ENCODE peak calls at places on chromosomes 12 and 14, in four cellular contexts. One of them, this sample, is unnamed.

GRCh38 chr14:77752799-77753516 is 8.0 kb downstream of the SNW1 start:
- DNase-seq in GM06990: no peak
- DNase-seq in AG04450: no peak
- DNase-seq in astrocyte: peak; percentile 77
- DNase-seq in this sample: no peak

GRCh38 chr12:108495054-108495453 is 20.0 kb upstream of the FICD start:
- DNase-seq in GM06990: no peak
- DNase-seq in AG04450: no peak
- DNase-seq in astrocyte: no peak
- DNase-seq in this sample: no peak

GRCh38 chr14:93953739-93954515 is 22.4 kb downstream of the ASB2 start:
- DNase-seq in GM06990: no peak
- DNase-seq in AG04450: no peak
- DNase-seq in astrocyte: no peak
- DNase-seq in this sample: no peak

GRCh38 chr14:92760524-92760805 is 12.0 kb upstream of the LGMN start:
- DNase-seq in GM06990: no peak
- DNase-seq in AG04450: no peak
- DNase-seq in astrocyte: peak; percentile 18
- DNase-seq in this sample: no peak

GRCh38 chr12:10001141-10001778 is 2.3 kb upstream of the CLEC1B start:
- DNase-seq in GM06990: no peak
- DNase-seq in AG04450: no peak
- DNase-seq in astrocyte: no peak
- DNase-seq in this sample: no peak

GRCh38 chr12:130253866-130254265 is 83.8 kb upstream of the PIWIL1 start:
- DNase-seq in GM06990: no peak
- DNase-seq in AG04450: no peak
- DNase-seq in astrocyte: no peak
- DNase-seq in this sample: no peak

GRCh38 chr14:50529288-50530179 is 2.8 kb downstream of the MAP4K5 start:
- DNase-seq in GM06990: no peak
- DNase-seq in AG04450: no peak
- DNase-seq in astrocyte: peak; percentile 44
- DNase-seq in this sample: no peak

GRCh38 chr14:92578511-92578910 is 64.9 kb downstream of the RIN3 start:
- DNase-seq in GM06990: no peak
- DNase-seq in AG04450: no peak
- DNase-seq in astrocyte: peak; percentile 61
- DNase-seq in this sample: no peak

GRCh38 chr12:19440019-19440858 is 947 bp downstream of the AEBP2 start:
- DNase-seq in GM06990: peak; percentile 80
- DNase-seq in AG04450: no peak
- DNase-seq in astrocyte: peak; percentile 27
- DNase-seq in this sample: no peak

DNA sequence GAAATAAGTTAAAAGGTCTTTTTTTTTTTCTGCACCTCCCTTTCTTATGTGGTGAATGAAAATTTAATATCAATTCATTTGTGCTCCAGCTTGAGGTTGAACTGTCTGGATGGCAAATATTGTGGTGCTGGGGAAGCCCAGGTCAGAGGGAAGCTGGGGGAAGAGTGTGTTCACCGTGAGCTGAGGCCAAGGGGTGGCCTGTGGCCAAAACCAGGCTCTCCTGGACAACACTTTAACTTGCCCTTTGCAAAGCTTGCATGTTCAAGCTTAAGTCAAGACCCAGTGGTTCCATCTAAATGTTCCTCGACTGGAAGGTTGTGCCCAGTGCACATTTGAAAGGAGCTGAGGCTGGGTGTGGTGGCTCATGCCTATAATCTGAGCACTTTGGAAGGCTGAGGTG is 28.8 kb downstream of the DRAM1 start:
- DNase-seq in GM06990: no peak
- DNase-seq in AG04450: no peak
- DNase-seq in astrocyte: no peak
- DNase-seq in this sample: no peak
- TF ChIP-seq CTCF in GM06990: no peak
- TF ChIP-seq CTCF in AG04450: no peak
- TF ChIP-seq CTCF in astrocyte: no peak
- TF ChIP-seq CTCF in this sample: no peak

GRCh38 chr14:60648169-60648933 is 926 bp downstream of the SIX1 start:
- DNase-seq in GM06990: peak; percentile 38
- DNase-seq in AG04450: no peak
- DNase-seq in astrocyte: no peak
- DNase-seq in this sample: no peak

GRCh38 chr14:60647081-60647836 is 2.0 kb downstream of the SIX1 start:
- DNase-seq in GM06990: no peak
- DNase-seq in AG04450: no peak
- DNase-seq in astrocyte: no peak
- DNase-seq in this sample: no peak

GRCh38 chr14:60645191-60645590 is 4.1 kb downstream of the SIX1 start:
- DNase-seq in GM06990: no peak
- DNase-seq in AG04450: no peak
- DNase-seq in astrocyte: no peak
- DNase-seq in this sample: no peak

GRCh38 chr14:60647837-60648168 is 1.5 kb downstream of the SIX1 start:
- DNase-seq in GM06990: no peak
- DNase-seq in AG04450: no peak
- DNase-seq in astrocyte: no peak
- DNase-seq in this sample: no peak

GRCh38 chr14:60646202-60646886 is 2.9 kb downstream of the SIX1 start:
- DNase-seq in GM06990: no peak
- DNase-seq in AG04450: no peak
- DNase-seq in astrocyte: no peak
- DNase-seq in this sample: no peak
- H3K27me3 ChIP-seq in GM06990: peaks cover 2% of the 10 kb centered on the region
- H3K27me3 ChIP-seq in AG04450: no peaks in the 10 kb centered on the region
- H3K27me3 ChIP-seq in astrocyte: peaks cover 82% of the 10 kb centered on the region
- H3K27me3 ChIP-seq in this sample: no peaks in the 10 kb centered on the region

GRCh38 chr14:105447651-105448640 is 26.7 kb upstream of the CRIP2 start:
- DNase-seq in GM06990: no peak
- DNase-seq in AG04450: no peak
- DNase-seq in astrocyte: no peak
- DNase-seq in this sample: no peak
- TF ChIP-seq CTCF in GM06990: no peak
- TF ChIP-seq CTCF in AG04450: no peak
- TF ChIP-seq CTCF in astrocyte: no peak
- TF ChIP-seq CTCF in this sample: no peak

GRCh38 chr12:113676547-113676946 is 204.9 kb upstream of the LHX5 start:
- DNase-seq in GM06990: no peak
- DNase-seq in AG04450: no peak
- DNase-seq in astrocyte: no peak
- DNase-seq in this sample: no peak

GRCh38 chr12:113676117-113676516 is 204.4 kb upstream of the LHX5 start:
- DNase-seq in GM06990: no peak
- DNase-seq in AG04450: no peak
- DNase-seq in astrocyte: no peak
- DNase-seq in this sample: no peak

GRCh38 chr12:113674302-113674701 is 202.6 kb upstream of the LHX5 start:
- DNase-seq in GM06990: no peak
- DNase-seq in AG04450: no peak
- DNase-seq in astrocyte: no peak
- DNase-seq in this sample: no peak

GRCh38 chr12:113673524-113674238 is 202.0 kb upstream of the LHX5 start:
- DNase-seq in GM06990: no peak
- DNase-seq in AG04450: no peak
- DNase-seq in astrocyte: no peak
- DNase-seq in this sample: no peak

DNA sequence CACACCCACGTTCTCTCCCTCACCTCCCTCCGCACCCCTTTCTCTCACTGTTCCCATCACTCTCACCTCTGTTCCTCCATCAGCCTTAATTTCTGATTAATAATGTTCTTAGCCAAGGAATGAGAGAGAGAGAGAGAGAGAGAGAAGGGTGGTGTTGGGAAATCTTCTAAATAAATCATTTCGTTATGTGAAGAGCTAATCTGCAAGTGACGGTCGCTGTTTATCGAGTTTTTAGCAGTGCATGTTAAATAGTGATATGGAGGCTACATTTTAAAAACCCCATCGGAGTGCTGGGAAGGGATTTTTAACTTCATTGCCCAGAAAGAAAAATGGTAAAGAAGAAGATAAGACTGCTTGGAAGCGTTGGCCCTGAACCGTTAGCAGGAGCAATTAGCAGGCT is 203.3 kb upstream of the LHX5 start:
- DNase-seq in GM06990: no peak
- DNase-seq in AG04450: no peak
- DNase-seq in astrocyte: no peak
- DNase-seq in this sample: no peak
- H3K27me3 ChIP-seq in GM06990: peaks cover 5% of the 10 kb centered on the region
- H3K27me3 ChIP-seq in AG04450: peaks cover 24% of the 10 kb centered on the region
- H3K27me3 ChIP-seq in astrocyte: peaks cover 13% of the 10 kb centered on the region
- H3K27me3 ChIP-seq in this sample: peaks cover 16% of the 10 kb centered on the region

This sample was measured in BJ.